ENCODE peak calls at places on chromosomes 16 and 17, in seven cellular contexts. One of them, this sample, is unnamed.

GRCh38 chr16:88329726-88330700 is 52.7 kb upstream of the ZNF469 start:
- DNase-seq in GM12878: no peak
- DNase-seq in SK-N-SH: no peak
- DNase-seq in HCT116: no peak
- DNase-seq in T47D: no peak
- DNase-seq in HepG2: no peak
- DNase-seq in K562: no peak
- DNase-seq in this sample: no peak

GRCh38 chr17:41287050-41287449 is 11.6 kb downstream of the KRTAP9-7 start:
- DNase-seq in GM12878: no peak
- DNase-seq in HepG2: peak
- DNase-seq in T47D: no peak
- DNase-seq in HCT116: no peak
- DNase-seq in K562: peak
- DNase-seq in SK-N-SH: no peak
- DNase-seq in this sample: no peak

GRCh38 chr17:34235389-34236028 is 19.6 kb upstream of the CCL2 start:
- DNase-seq in HCT116: no peak
- DNase-seq in GM12878: no peak
- DNase-seq in T47D: no peak
- DNase-seq in HepG2: no peak
- DNase-seq in K562: no peak
- DNase-seq in SK-N-SH: no peak
- DNase-seq in this sample: no peak

GRCh38 chr16:89115216-89115949 is 21.7 kb downstream of the ACSF3 start:
- DNase-seq in HepG2: no peak
- DNase-seq in GM12878: peak
- DNase-seq in HCT116: no peak
- DNase-seq in SK-N-SH: no peak
- DNase-seq in K562: peak
- DNase-seq in T47D: no peak
- DNase-seq in this sample: no peak

GRCh38 chr17:64994281-64994680 is 62.3 kb downstream of the GNA13 start:
- DNase-seq in HepG2: no peak
- DNase-seq in T47D: peak
- DNase-seq in HCT116: no peak
- DNase-seq in K562: no peak
- DNase-seq in SK-N-SH: no peak
- DNase-seq in GM12878: no peak
- DNase-seq in this sample: no peak

GRCh38 chr16:19555938-19556778 is 655 bp downstream of the VPS35L start:
- DNase-seq in T47D: peak
- DNase-seq in K562: peak
- DNase-seq in SK-N-SH: peak
- DNase-seq in HepG2: no peak
- DNase-seq in GM12878: peak
- DNase-seq in HCT116: peak
- DNase-seq in this sample: peak

GRCh38 chr17:61340431-61340830 is 59.2 kb upstream of the TBX2 start:
- DNase-seq in K562: no peak
- DNase-seq in HepG2: no peak
- DNase-seq in SK-N-SH: no peak
- DNase-seq in GM12878: no peak
- DNase-seq in HCT116: no peak
- DNase-seq in T47D: no peak
- DNase-seq in this sample: no peak

GRCh38 chr17:32481193-32481592 is 5.6 kb upstream of the CDK5R1 start:
- DNase-seq in SK-N-SH: no peak
- DNase-seq in HepG2: no peak
- DNase-seq in HCT116: no peak
- DNase-seq in GM12878: no peak
- DNase-seq in K562: no peak
- DNase-seq in T47D: no peak
- DNase-seq in this sample: no peak

GRCh38 chr16:19168173-19169080 is at the start of gene SYT17:
- DNase-seq in SK-N-SH: peak
- DNase-seq in T47D: peak
- DNase-seq in K562: no peak
- DNase-seq in HepG2: no peak
- DNase-seq in GM12878: no peak
- DNase-seq in HCT116: no peak
- DNase-seq in this sample: peak

GRCh38 chr16:66045626-66046025 is 320.9 kb upstream of the CDH5 start:
- DNase-seq in HepG2: no peak
- DNase-seq in T47D: no peak
- DNase-seq in GM12878: no peak
- DNase-seq in HCT116: no peak
- DNase-seq in SK-N-SH: no peak
- DNase-seq in K562: no peak
- DNase-seq in this sample: no peak

GRCh38 chr17:32836527-32836926 is 40.4 kb downstream of the MYO1D start:
- DNase-seq in GM12878: no peak
- DNase-seq in SK-N-SH: no peak
- DNase-seq in HepG2: no peak
- DNase-seq in T47D: no peak
- DNase-seq in K562: no peak
- DNase-seq in HCT116: no peak
- DNase-seq in this sample: no peak

GRCh38 chr17:72970794-72971512 is 121.5 kb downstream of the SLC39A11 start:
- DNase-seq in SK-N-SH: no peak
- DNase-seq in HepG2: no peak
- DNase-seq in K562: no peak
- DNase-seq in HCT116: no peak
- DNase-seq in GM12878: no peak
- DNase-seq in T47D: no peak
- DNase-seq in this sample: no peak

GRCh38 chr16:20868890-20869289 is 31.3 kb downstream of the DCUN1D3 start:
- DNase-seq in K562: no peak
- DNase-seq in HCT116: no peak
- DNase-seq in T47D: no peak
- DNase-seq in SK-N-SH: peak
- DNase-seq in HepG2: peak
- DNase-seq in GM12878: no peak
- DNase-seq in this sample: no peak

GRCh38 chr17:75010683-75011406 is 1.6 kb upstream of the MRPL58 start:
- DNase-seq in GM12878: no peak
- DNase-seq in HepG2: peak
- DNase-seq in SK-N-SH: peak
- DNase-seq in K562: peak
- DNase-seq in HCT116: no peak
- DNase-seq in T47D: peak
- DNase-seq in this sample: no peak

GRCh38 chr16:57627184-57627871 is 1.1 kb upstream of the ADGRG1 start:
- DNase-seq in HepG2: peak
- DNase-seq in T47D: peak
- DNase-seq in GM12878: no peak
- DNase-seq in SK-N-SH: peak
- DNase-seq in HCT116: no peak
- DNase-seq in K562: no peak
- DNase-seq in this sample: no peak

GRCh38 chr16:10877472-10877946 is 507 bp downstream of the CIITA start:
- DNase-seq in SK-N-SH: no peak
- DNase-seq in T47D: no peak
- DNase-seq in HepG2: no peak
- DNase-seq in HCT116: no peak
- DNase-seq in GM12878: no peak
- DNase-seq in K562: no peak
- DNase-seq in this sample: no peak

GRCh38 chr17:81022371-81022729 is 12.6 kb upstream of the BAIAP2 start:
- DNase-seq in HepG2: no peak
- DNase-seq in HCT116: no peak
- DNase-seq in GM12878: no peak
- DNase-seq in T47D: no peak
- DNase-seq in SK-N-SH: peak
- DNase-seq in K562: peak
- DNase-seq in this sample: no peak

GRCh38 chr17:54888981-54889380 is 11.7 kb upstream of the TOM1L1 start:
- DNase-seq in T47D: peak
- DNase-seq in GM12878: no peak
- DNase-seq in SK-N-SH: no peak
- DNase-seq in K562: no peak
- DNase-seq in HCT116: no peak
- DNase-seq in HepG2: no peak
- DNase-seq in this sample: no peak

GRCh38 chr16:30559690-30560089 is 1.5 kb upstream of the ZNF764 start:
- DNase-seq in GM12878: no peak
- DNase-seq in K562: no peak
- DNase-seq in SK-N-SH: no peak
- DNase-seq in HCT116: no peak
- DNase-seq in HepG2: no peak
- DNase-seq in T47D: no peak
- DNase-seq in this sample: no peak

GRCh38 chr16:30558789-30559377 is 709 bp upstream of the ZNF764 start:
- DNase-seq in T47D: no peak
- DNase-seq in SK-N-SH: no peak
- DNase-seq in HCT116: no peak
- DNase-seq in K562: no peak
- DNase-seq in HepG2: no peak
- DNase-seq in GM12878: no peak
- DNase-seq in this sample: no peak

GRCh38 chr16:30557950-30558788 is at the start of gene ZNF764:
- DNase-seq in T47D: peak
- DNase-seq in GM12878: peak
- DNase-seq in K562: peak
- DNase-seq in HepG2: peak
- DNase-seq in HCT116: peak
- DNase-seq in SK-N-SH: peak
- DNase-seq in this sample: peak

GRCh38 chr16:30562021-30562420 is 3.8 kb upstream of the ZNF764 start:
- DNase-seq in GM12878: no peak
- DNase-seq in K562: no peak
- DNase-seq in SK-N-SH: no peak
- DNase-seq in T47D: peak
- DNase-seq in HCT116: no peak
- DNase-seq in HepG2: no peak
- DNase-seq in this sample: no peak

GRCh38 chr16:30561212-30561816 is 3.1 kb upstream of the ZNF764 start:
- DNase-seq in HCT116: no peak
- DNase-seq in K562: no peak
- DNase-seq in GM12878: no peak
- DNase-seq in HepG2: no peak
- DNase-seq in SK-N-SH: no peak
- DNase-seq in T47D: peak
- DNase-seq in this sample: no peak
- TF ChIP-seq JUND in HCT116: no peak
- TF ChIP-seq JUND in K562: no peak
- TF ChIP-seq JUND in GM12878: no peak
- TF ChIP-seq JUND in HepG2: no peak
- TF ChIP-seq JUND in SK-N-SH: no peak
- TF ChIP-seq JUND in T47D: no peak
- TF ChIP-seq JUND in this sample: no peak

DNA sequence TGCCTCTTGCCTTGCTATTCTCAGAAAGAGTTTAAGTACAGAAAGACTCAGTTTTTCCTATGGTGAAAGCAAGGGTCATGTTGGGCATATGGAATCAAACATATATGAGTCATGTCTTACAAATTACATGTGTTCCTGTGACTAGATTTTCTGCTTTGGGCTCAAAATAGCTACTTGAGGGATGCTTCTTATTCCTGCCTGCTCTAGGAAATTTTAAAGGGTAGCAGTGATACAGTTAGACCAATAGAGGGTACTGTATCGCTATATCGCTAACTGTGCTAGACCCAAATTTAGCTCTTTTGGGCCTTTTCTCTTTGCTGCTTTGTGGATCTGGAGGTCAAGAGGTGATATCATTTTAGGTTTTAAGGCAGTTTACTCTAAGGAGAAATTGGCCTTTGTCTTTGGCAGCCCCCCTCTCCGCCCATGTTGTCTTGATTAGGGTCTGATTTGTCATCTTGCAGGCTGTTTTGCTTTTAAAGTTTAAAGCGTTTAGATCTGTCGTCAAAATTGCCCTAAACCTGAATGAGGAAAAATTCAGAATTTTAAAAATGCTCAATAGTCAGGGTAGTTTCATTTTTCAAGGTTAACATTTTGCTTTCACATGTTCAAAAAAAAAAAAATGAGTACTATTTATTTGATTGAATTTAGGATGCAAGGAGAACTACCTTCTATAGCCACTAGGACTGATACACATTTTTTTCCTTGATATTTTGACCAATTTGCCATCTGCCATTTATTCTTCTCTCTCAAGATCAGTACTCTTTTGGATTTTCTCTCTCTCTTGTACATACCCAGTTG is 8.8 kb downstream of the NFATC3 start:
- DNase-seq in GM12878: no peak
- DNase-seq in SK-N-SH: no peak
- DNase-seq in HepG2: no peak
- DNase-seq in T47D: peak
- DNase-seq in HCT116: no peak
- DNase-seq in K562: peak
- DNase-seq in this sample: no peak
- TF ChIP-seq JUND in GM12878: no peak
- TF ChIP-seq JUND in SK-N-SH: no peak
- TF ChIP-seq JUND in HepG2: no peak
- TF ChIP-seq JUND in T47D: no peak
- TF ChIP-seq JUND in HCT116: no peak
- TF ChIP-seq JUND in K562: peak
- TF ChIP-seq JUND in this sample: no peak

DNA sequence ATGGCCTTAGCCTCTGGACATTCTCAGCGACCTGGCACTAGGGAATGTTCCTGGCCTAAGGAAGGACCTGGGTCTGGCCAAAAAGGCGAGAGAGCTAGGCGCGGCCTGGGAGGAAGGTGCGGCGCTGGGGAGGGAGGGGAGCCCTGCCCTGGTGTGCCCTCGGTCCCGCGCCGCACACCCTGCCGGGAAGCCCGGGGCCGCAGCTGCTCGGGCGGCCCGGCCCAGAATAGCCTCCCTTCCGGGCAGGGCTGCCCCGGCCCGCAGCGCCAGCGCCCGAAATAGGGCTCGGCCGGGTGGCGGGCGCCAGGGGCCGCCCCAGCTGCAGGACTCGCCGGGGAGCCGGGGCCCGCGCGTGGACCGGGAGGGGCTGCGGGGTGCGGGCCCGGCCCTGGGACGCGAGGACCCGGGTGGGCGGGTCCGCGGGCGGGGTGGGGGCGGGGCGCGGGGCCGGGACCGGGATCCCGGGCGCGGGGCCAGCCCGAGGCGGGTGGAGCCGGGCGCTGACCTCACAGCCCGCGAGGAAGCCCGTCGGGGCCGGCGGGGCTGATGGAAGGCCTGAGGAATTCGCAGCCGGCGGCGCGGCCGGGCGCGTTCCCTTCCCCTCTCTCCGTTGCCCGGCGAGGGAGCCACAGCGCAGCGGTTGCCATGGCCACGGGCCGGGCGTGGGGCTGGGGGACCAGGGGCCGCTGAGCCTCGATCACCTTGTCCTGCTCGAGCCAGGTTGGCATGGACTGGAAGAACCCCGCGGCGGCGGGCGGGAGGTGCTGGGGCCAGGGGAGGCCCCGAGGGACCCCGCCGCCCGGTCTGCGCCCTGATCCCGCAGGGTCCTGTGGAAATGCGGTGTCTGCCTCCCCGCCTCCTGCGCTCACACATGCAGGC is 18.1 kb downstream of the SOCS3 start:
- DNase-seq in HepG2: no peak
- DNase-seq in GM12878: no peak
- DNase-seq in SK-N-SH: peak
- DNase-seq in HCT116: no peak
- DNase-seq in K562: peak
- DNase-seq in T47D: peak
- DNase-seq in this sample: peak
- TF ChIP-seq JUND in HepG2: no peak
- TF ChIP-seq JUND in GM12878: no peak
- TF ChIP-seq JUND in SK-N-SH: no peak
- TF ChIP-seq JUND in HCT116: no peak
- TF ChIP-seq JUND in K562: no peak
- TF ChIP-seq JUND in T47D: no peak
- TF ChIP-seq JUND in this sample: no peak

GRCh38 chr16:69798466-69798865 is 36.3 kb downstream of the WWP2 start:
- DNase-seq in HCT116: no peak
- DNase-seq in GM12878: no peak
- DNase-seq in SK-N-SH: no peak
- DNase-seq in HepG2: no peak
- DNase-seq in K562: no peak
- DNase-seq in T47D: no peak
- DNase-seq in this sample: no peak
- TF ChIP-seq JUND in HCT116: no peak
- TF ChIP-seq JUND in GM12878: no peak
- TF ChIP-seq JUND in SK-N-SH: no peak
- TF ChIP-seq JUND in HepG2: no peak
- TF ChIP-seq JUND in K562: no peak
- TF ChIP-seq JUND in T47D: no peak
- TF ChIP-seq JUND in this sample: peak

This sample was measured in H1.